ENCODE peak calls at places on chromosomes 2 and 18, in nine cellular contexts. V is upper lobe of left lung, R is stomach, F is HL-60, I is HCT116, X is GM23338, S is spleen, D is prostate gland, L is Panc1. P is an unnamed sample.

GRCh38 chr2:38109732-38110181 is 33.8 kb upstream of the CYP1B1 start:
- DNase-seq in V (no peak), L (no peak), D (no peak), S (no peak), I (no peak), R (no peak), X (no peak), F (no peak), P (no peak)

GRCh38 chr18:6279308-6279707 is 135.4 kb downstream of the L3MBTL4 start:
- DNase-seq in V (no peak), R (no peak), S (no peak), D (no peak), X (no peak), L (no peak), F (no peak), I (no peak), P (no peak)

GRCh38 chr2:159224061-159224813 is 62.3 kb downstream of the WDSUB1 start:
- DNase-seq in F (no peak), X (no peak), I (no peak), R (no peak), S (no peak), D (no peak), V (no peak), L (no peak), P (no peak)

GRCh38 chr18:58225101-58225500 is 181.1 kb downstream of the NEDD4L start:
- DNase-seq in V (no peak), D (no peak), F (no peak), S (no peak), I (no peak), L (no peak), R (no peak), X (no peak), P (no peak)

GRCh38 chr2:3430211-3430610 is 50.7 kb downstream of the TRAPPC12 start:
- DNase-seq in R (no peak), V (no peak), I (no peak), L (no peak), X (no peak), F (peak), S (no peak), D (no peak), P (no peak)

GRCh38 chr18:29962579-29962978 is 1080.0 kb downstream of the DSC3 start:
- DNase-seq in S (no peak), R (no peak), L (no peak), F (no peak), D (no peak), I (no peak), X (no peak), V (no peak), P (no peak)

GRCh38 chr18:3616142-3616541 is 166.2 kb downstream of the TGIF1 start:
- DNase-seq in F (no peak), R (no peak), L (no peak), I (no peak), S (no peak), V (no peak), X (no peak), D (no peak), P (peak)

GRCh38 chr18:55251186-55251995 is 292.1 kb upstream of the CCDC68 start:
- DNase-seq in V (no peak), I (no peak), X (peak), R (no peak), L (no peak), D (peak), S (no peak), F (no peak), P (no peak)

GRCh38 chr2:207473203-207473865 is 56.4 kb upstream of the CREB1 start:
- DNase-seq in F (peak), L (no peak), D (peak), V (peak), X (peak), R (peak), I (peak), S (no peak), P (no peak)

GRCh38 chr2:60961457-60961856 is 56.1 kb upstream of the PEX13 start:
- DNase-seq in D (no peak), S (no peak), X (no peak), I (no peak), R (no peak), L (no peak), V (no peak), F (peak), P (no peak)

GRCh38 chr2:529425-529824 is 147.8 kb downstream of the TMEM18 start:
- DNase-seq in S (no peak), D (no peak), R (no peak), X (peak), I (peak), V (no peak), L (peak), F (peak), P (no peak)

GRCh38 chr2:46663614-46664013 is 184.2 kb downstream of the TMEM247 start:
- DNase-seq in F (no peak), L (no peak), R (no peak), S (no peak), I (no peak), V (no peak), X (no peak), D (no peak), P (no peak)

GRCh38 chr2:13682878-13683277 is 949.6 kb upstream of the LRATD1 start:
- DNase-seq in S (no peak), I (no peak), V (no peak), F (no peak), R (peak), X (peak), L (no peak), D (peak), P (no peak)

GRCh38 chr2:209322041-209322440 is 101.8 kb upstream of the MAP2 start:
- DNase-seq in D (no peak), X (no peak), S (no peak), R (no peak), V (no peak), I (no peak), L (no peak), F (no peak), P (no peak)

GRCh38 chr2:130391872-130392670 is 36.2 kb downstream of the PTPN18 start:
- DNase-seq in D (no peak), F (no peak), R (no peak), S (peak), L (no peak), I (no peak), V (no peak), X (no peak), P (peak)

GRCh38 chr2:98698896-98699295 is 32.0 kb downstream of the MGAT4A start:
- DNase-seq in R (no peak), X (no peak), I (no peak), F (no peak), V (no peak), L (no peak), S (no peak), D (no peak), P (no peak)

GRCh38 chr2:48633143-48633542 is 15.5 kb downstream of the GTF2A1L start:
- DNase-seq in L (no peak), I (no peak), D (no peak), R (no peak), V (no peak), S (no peak), X (no peak), F (no peak), P (no peak)

GRCh38 chr2:131659168-131659572 is 131.5 kb downstream of the CCDC74A start:
- DNase-seq in X (no peak), V (no peak), D (no peak), F (no peak), I (no peak), S (no peak), R (no peak), L (no peak), P (no peak)

GRCh38 chr2:174614261-174614660 is 16.7 kb upstream of the WIPF1 start:
- DNase-seq in S (no peak), X (no peak), I (no peak), F (no peak), R (no peak), L (no peak), V (no peak), D (no peak), P (no peak)

GRCh38 chr18:41162191-41162590 is 792.8 kb upstream of the PIK3C3 start:
- DNase-seq in S (no peak), D (no peak), F (no peak), V (no peak), I (no peak), L (no peak), R (no peak), X (no peak), P (no peak)

GRCh38 chr2:231617059-231617926 is 24.6 kb downstream of the TEX44 start:
- DNase-seq in V (no peak), F (peak), I (no peak), L (no peak), R (no peak), D (no peak), X (no peak), S (no peak), P (no peak)

GRCh38 chr2:190517468-190517867 is 17.1 kb downstream of the NEMP2 start:
- DNase-seq in F (no peak), X (no peak), S (no peak), R (no peak), V (no peak), I (no peak), D (no peak), L (no peak), P (no peak)
- H3K27ac ChIP-seq in F (no peak), X (no peak), S (no peak), R (no peak), V (no peak), I (no peak), D (no peak), L (no peak), P (no peak)

GRCh38 chr2:223084873-223085272 is 32.9 kb downstream of the KCNE4 start:
- DNase-seq in D (no peak), X (peak), F (no peak), R (no peak), L (no peak), V (no peak), I (no peak), S (no peak), P (no peak)
- TF ChIP-seq POLR2AphosphoS5 in D (no peak), X (no peak), F (no peak), R (peak), L (no peak), V (no peak), I (no peak), S (no peak), P (no peak)

GRCh38 chr2:196372276-196372809 is 201.0 kb upstream of the STK17B start:
- DNase-seq in R (no peak), X (no peak), L (no peak), I (no peak), V (no peak), D (no peak), S (no peak), F (no peak), P (no peak)
- H3K27ac ChIP-seq in R (no peak), X (no peak), L (no peak), I (no peak), V (peak), D (no peak), S (peak), F (no peak), P (no peak)

GRCh38 chr2:127651987-127652550 is 6.1 kb downstream of the GPR17 start:
- DNase-seq in X (no peak), D (no peak), L (no peak), F (peak), S (peak), V (no peak), R (no peak), I (no peak), P (no peak)

GRCh38 chr2:127651381-127651809 is 5.4 kb downstream of the GPR17 start:
- DNase-seq in D (no peak), L (no peak), X (no peak), F (no peak), V (no peak), R (no peak), I (no peak), S (peak), P (no peak)

GRCh38 chr2:127654084-127654837 is 8.3 kb downstream of the GPR17 start:
- DNase-seq in S (peak), V (no peak), X (no peak), F (no peak), I (no peak), R (no peak), L (no peak), D (no peak), P (no peak)

GRCh38 chr2:127653421-127654083 is 7.6 kb downstream of the GPR17 start:
- DNase-seq in D (no peak), R (no peak), X (no peak), F (no peak), S (no peak), L (no peak), I (no peak), V (no peak), P (no peak)

GRCh38 chr2:127652786-127653357 is 6.9 kb downstream of the GPR17 start:
- DNase-seq in R (no peak), S (peak), D (no peak), X (no peak), I (no peak), L (no peak), V (no peak), F (no peak), P (no peak)
- TF ChIP-seq POLR2AphosphoS5 in R (no peak), S (no peak), D (no peak), X (no peak), I (no peak), L (no peak), V (no peak), F (no peak), P (no peak)

DNA sequence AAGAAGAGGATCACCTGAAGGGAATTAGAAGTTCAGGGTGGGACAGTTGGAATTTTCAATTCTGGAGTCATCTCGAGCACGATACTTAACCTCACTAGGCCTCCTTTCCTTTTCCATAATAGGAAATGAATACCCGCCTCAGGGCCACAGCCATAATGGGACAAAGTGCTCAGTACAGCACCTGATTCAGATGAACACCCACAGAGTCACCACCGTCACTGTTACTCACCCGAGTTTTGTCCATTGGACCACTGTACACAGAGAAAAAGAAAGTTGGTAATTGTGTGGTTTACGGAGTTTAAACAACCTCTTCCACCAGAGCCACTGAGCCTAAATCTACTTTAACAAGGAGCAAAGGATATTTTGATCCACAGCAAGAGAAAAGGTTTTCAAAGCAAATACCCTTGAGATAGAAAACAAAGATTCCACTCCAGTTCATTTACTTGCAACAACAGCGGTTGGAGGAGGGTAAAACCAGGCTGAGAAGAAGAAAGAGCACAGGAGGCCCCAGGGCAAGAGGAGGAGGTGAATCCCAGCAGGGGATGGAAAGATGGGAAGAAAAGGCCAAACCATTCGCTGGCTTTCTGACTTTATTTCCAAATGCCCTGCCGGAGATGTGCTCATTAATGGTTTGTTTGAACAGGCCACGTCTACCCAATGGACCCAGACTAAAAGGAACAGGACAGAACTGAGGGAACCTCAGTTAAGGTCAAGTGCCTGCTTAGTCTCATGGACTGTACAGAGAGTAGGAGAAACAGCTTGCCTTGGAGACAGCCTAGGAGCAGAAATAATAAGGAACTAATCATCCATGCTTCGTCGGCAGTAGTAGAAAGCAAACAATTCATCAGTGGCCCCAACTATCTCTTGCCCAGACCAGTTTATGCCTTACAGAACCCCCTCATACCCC is 121.8 kb upstream of the NDUFV2 start:
- DNase-seq in X (no peak), L (no peak), V (no peak), I (no peak), S (no peak), F (no peak), D (no peak), R (no peak), P (no peak)
- H3K27ac ChIP-seq in X (no peak), L (no peak), V (no peak), I (no peak), S (no peak), F (no peak), D (no peak), R (peak), P (no peak)

GRCh38 chr2:176189666-176190641 is 1.5 kb downstream of the HOXD1 start:
- DNase-seq in D (no peak), S (no peak), F (peak), X (peak), V (peak), L (no peak), I (no peak), R (no peak), P (no peak)

GRCh38 chr2:176188218-176188968 is at the start of gene HOXD1:
- DNase-seq in V (peak), I (no peak), F (no peak), L (no peak), S (no peak), D (peak), X (peak), R (no peak), P (no peak)

GRCh38 chr2:176186024-176186423 is 2.4 kb upstream of the HOXD1 start:
- DNase-seq in V (no peak), F (no peak), S (no peak), L (no peak), D (no peak), X (no peak), I (no peak), R (no peak), P (no peak)

GRCh38 chr2:176188969-176189665 is 649 bp downstream of the HOXD1 start:
- DNase-seq in S (no peak), L (no peak), F (no peak), X (peak), I (no peak), V (peak), R (no peak), D (no peak), P (peak)

GRCh38 chr2:176187306-176188217 is 906 bp upstream of the HOXD1 start:
- DNase-seq in F (no peak), L (no peak), X (peak), R (no peak), I (no peak), S (no peak), V (peak), D (no peak), P (no peak)
- TF ChIP-seq POLR2AphosphoS5 in F (no peak), L (no peak), X (no peak), R (no peak), I (no peak), S (no peak), V (no peak), D (no peak), P (no peak)

P was measured in suprapubic skin.